ENCODE peak calls at places on chromosomes 6 and 20, in eight cellular contexts. One of them, this sample, is unnamed.
A peak's percentile ranks its signal among the peaks of the same experiment; 100 is the strongest.

GRCh38 chr6:37006793-37007339 is 1.4 kb downstream of the FGD2 start:
- DNase-seq in prostate gland: no peak
- DNase-seq in progenitor cell of endocrine pancreas: no peak
- DNase-seq in stimulated activated effector memory CD8-positive, alpha-beta T cell treated with anti-CD3 and anti-CD28 coated beads, Interleukin-12 subunit alpha, Interleukin-12 subunit beta, amount 100 ng/mL, for 72 hours: no peak
- DNase-seq in NCI-H1436 treated with DMSO at 0.1 percent for 48 hours: no peak
- DNase-seq in activated CD8-positive, alpha-beta memory T cell treated with anti-CD3 and anti-CD28 coated beads for 48 hours: no peak
- DNase-seq in smooth muscle cell of the brain vasculature: no peak
- DNase-seq in tibial nerve: no peak
- DNase-seq in this sample: no peak

GRCh38 chr6:107124934-107125348 is 9.6 kb upstream of the BEND3 start:
- DNase-seq in progenitor cell of endocrine pancreas: no peak
- DNase-seq in stimulated activated effector memory CD8-positive, alpha-beta T cell treated with anti-CD3 and anti-CD28 coated beads, Interleukin-12 subunit alpha, Interleukin-12 subunit beta, amount 100 ng/mL, for 72 hours: no peak
- DNase-seq in activated CD8-positive, alpha-beta memory T cell treated with anti-CD3 and anti-CD28 coated beads for 48 hours: no peak
- DNase-seq in prostate gland: no peak
- DNase-seq in NCI-H1436 treated with DMSO at 0.1 percent for 48 hours: no peak
- DNase-seq in tibial nerve: no peak
- DNase-seq in smooth muscle cell of the brain vasculature: no peak
- DNase-seq in this sample: no peak

GRCh38 chr6:126724821-126725220 is 384.9 kb downstream of the CENPW start:
- DNase-seq in NCI-H1436 treated with DMSO at 0.1 percent for 48 hours: no peak
- DNase-seq in activated CD8-positive, alpha-beta memory T cell treated with anti-CD3 and anti-CD28 coated beads for 48 hours: no peak
- DNase-seq in progenitor cell of endocrine pancreas: no peak
- DNase-seq in stimulated activated effector memory CD8-positive, alpha-beta T cell treated with anti-CD3 and anti-CD28 coated beads, Interleukin-12 subunit alpha, Interleukin-12 subunit beta, amount 100 ng/mL, for 72 hours: no peak
- DNase-seq in prostate gland: no peak
- DNase-seq in smooth muscle cell of the brain vasculature: no peak
- DNase-seq in tibial nerve: no peak
- DNase-seq in this sample: no peak

GRCh38 chr6:106199998-106200397 is 113.9 kb downstream of the PRDM1 start:
- DNase-seq in stimulated activated effector memory CD8-positive, alpha-beta T cell treated with anti-CD3 and anti-CD28 coated beads, Interleukin-12 subunit alpha, Interleukin-12 subunit beta, amount 100 ng/mL, for 72 hours: no peak
- DNase-seq in progenitor cell of endocrine pancreas: no peak
- DNase-seq in prostate gland: no peak
- DNase-seq in NCI-H1436 treated with DMSO at 0.1 percent for 48 hours: no peak
- DNase-seq in activated CD8-positive, alpha-beta memory T cell treated with anti-CD3 and anti-CD28 coated beads for 48 hours: no peak
- DNase-seq in tibial nerve: no peak
- DNase-seq in smooth muscle cell of the brain vasculature: no peak
- DNase-seq in this sample: no peak

GRCh38 chr6:118781897-118782296 is 112.1 kb upstream of the ASF1A start:
- DNase-seq in tibial nerve: no peak
- DNase-seq in prostate gland: no peak
- DNase-seq in NCI-H1436 treated with DMSO at 0.1 percent for 48 hours: no peak
- DNase-seq in progenitor cell of endocrine pancreas: no peak
- DNase-seq in stimulated activated effector memory CD8-positive, alpha-beta T cell treated with anti-CD3 and anti-CD28 coated beads, Interleukin-12 subunit alpha, Interleukin-12 subunit beta, amount 100 ng/mL, for 72 hours: no peak
- DNase-seq in smooth muscle cell of the brain vasculature: no peak
- DNase-seq in activated CD8-positive, alpha-beta memory T cell treated with anti-CD3 and anti-CD28 coated beads for 48 hours: no peak
- DNase-seq in this sample: no peak

GRCh38 chr20:1535420-1536175 is 21.9 kb downstream of the SIRPD start:
- DNase-seq in activated CD8-positive, alpha-beta memory T cell treated with anti-CD3 and anti-CD28 coated beads for 48 hours: no peak
- DNase-seq in tibial nerve: no peak
- DNase-seq in prostate gland: no peak
- DNase-seq in NCI-H1436 treated with DMSO at 0.1 percent for 48 hours: no peak
- DNase-seq in smooth muscle cell of the brain vasculature: no peak
- DNase-seq in stimulated activated effector memory CD8-positive, alpha-beta T cell treated with anti-CD3 and anti-CD28 coated beads, Interleukin-12 subunit alpha, Interleukin-12 subunit beta, amount 100 ng/mL, for 72 hours: no peak
- DNase-seq in progenitor cell of endocrine pancreas: no peak
- DNase-seq in this sample: no peak

GRCh38 chr20:38007526-38007925 is 25.7 kb downstream of the TTI1 start:
- DNase-seq in prostate gland: no peak
- DNase-seq in smooth muscle cell of the brain vasculature: no peak
- DNase-seq in stimulated activated effector memory CD8-positive, alpha-beta T cell treated with anti-CD3 and anti-CD28 coated beads, Interleukin-12 subunit alpha, Interleukin-12 subunit beta, amount 100 ng/mL, for 72 hours: no peak
- DNase-seq in progenitor cell of endocrine pancreas: no peak
- DNase-seq in activated CD8-positive, alpha-beta memory T cell treated with anti-CD3 and anti-CD28 coated beads for 48 hours: no peak
- DNase-seq in NCI-H1436 treated with DMSO at 0.1 percent for 48 hours: no peak
- DNase-seq in tibial nerve: no peak
- DNase-seq in this sample: no peak

GRCh38 chr6:4129446-4129845 is 5.9 kb downstream of the ECI2 start:
- DNase-seq in stimulated activated effector memory CD8-positive, alpha-beta T cell treated with anti-CD3 and anti-CD28 coated beads, Interleukin-12 subunit alpha, Interleukin-12 subunit beta, amount 100 ng/mL, for 72 hours: no peak
- DNase-seq in NCI-H1436 treated with DMSO at 0.1 percent for 48 hours: no peak
- DNase-seq in progenitor cell of endocrine pancreas: no peak
- DNase-seq in smooth muscle cell of the brain vasculature: no peak
- DNase-seq in tibial nerve: no peak
- DNase-seq in prostate gland: no peak
- DNase-seq in activated CD8-positive, alpha-beta memory T cell treated with anti-CD3 and anti-CD28 coated beads for 48 hours: no peak
- DNase-seq in this sample: no peak

GRCh38 chr6:89298680-89299450 is 16.2 kb downstream of the GABRR2 start:
- DNase-seq in NCI-H1436 treated with DMSO at 0.1 percent for 48 hours: no peak
- DNase-seq in progenitor cell of endocrine pancreas: no peak
- DNase-seq in stimulated activated effector memory CD8-positive, alpha-beta T cell treated with anti-CD3 and anti-CD28 coated beads, Interleukin-12 subunit alpha, Interleukin-12 subunit beta, amount 100 ng/mL, for 72 hours: no peak
- DNase-seq in tibial nerve: no peak
- DNase-seq in activated CD8-positive, alpha-beta memory T cell treated with anti-CD3 and anti-CD28 coated beads for 48 hours: no peak
- DNase-seq in prostate gland: no peak
- DNase-seq in smooth muscle cell of the brain vasculature: no peak
- DNase-seq in this sample: no peak

GRCh38 chr6:90351696-90352095 is 55.1 kb upstream of the BACH2 start:
- DNase-seq in tibial nerve: no peak
- DNase-seq in prostate gland: no peak
- DNase-seq in progenitor cell of endocrine pancreas: no peak
- DNase-seq in NCI-H1436 treated with DMSO at 0.1 percent for 48 hours: no peak
- DNase-seq in smooth muscle cell of the brain vasculature: no peak
- DNase-seq in activated CD8-positive, alpha-beta memory T cell treated with anti-CD3 and anti-CD28 coated beads for 48 hours: no peak
- DNase-seq in stimulated activated effector memory CD8-positive, alpha-beta T cell treated with anti-CD3 and anti-CD28 coated beads, Interleukin-12 subunit alpha, Interleukin-12 subunit beta, amount 100 ng/mL, for 72 hours: no peak
- DNase-seq in this sample: no peak

GRCh38 chr6:36697481-36697903 is at the start of gene RAB44:
- DNase-seq in prostate gland: no peak
- DNase-seq in activated CD8-positive, alpha-beta memory T cell treated with anti-CD3 and anti-CD28 coated beads for 48 hours: no peak
- DNase-seq in NCI-H1436 treated with DMSO at 0.1 percent for 48 hours: no peak
- DNase-seq in smooth muscle cell of the brain vasculature: no peak
- DNase-seq in stimulated activated effector memory CD8-positive, alpha-beta T cell treated with anti-CD3 and anti-CD28 coated beads, Interleukin-12 subunit alpha, Interleukin-12 subunit beta, amount 100 ng/mL, for 72 hours: no peak
- DNase-seq in progenitor cell of endocrine pancreas: no peak
- DNase-seq in tibial nerve: no peak
- DNase-seq in this sample: no peak

GRCh38 chr6:160221918-160222317 is 36.7 kb downstream of the SLC22A2 start:
- DNase-seq in stimulated activated effector memory CD8-positive, alpha-beta T cell treated with anti-CD3 and anti-CD28 coated beads, Interleukin-12 subunit alpha, Interleukin-12 subunit beta, amount 100 ng/mL, for 72 hours: no peak
- DNase-seq in activated CD8-positive, alpha-beta memory T cell treated with anti-CD3 and anti-CD28 coated beads for 48 hours: no peak
- DNase-seq in progenitor cell of endocrine pancreas: no peak
- DNase-seq in smooth muscle cell of the brain vasculature: no peak
- DNase-seq in NCI-H1436 treated with DMSO at 0.1 percent for 48 hours: no peak
- DNase-seq in prostate gland: no peak
- DNase-seq in tibial nerve: no peak
- DNase-seq in this sample: no peak

GRCh38 chr6:89357390-89357789 is 4.9 kb upstream of the UBE2J1 start:
- DNase-seq in stimulated activated effector memory CD8-positive, alpha-beta T cell treated with anti-CD3 and anti-CD28 coated beads, Interleukin-12 subunit alpha, Interleukin-12 subunit beta, amount 100 ng/mL, for 72 hours: no peak
- DNase-seq in NCI-H1436 treated with DMSO at 0.1 percent for 48 hours: no peak
- DNase-seq in activated CD8-positive, alpha-beta memory T cell treated with anti-CD3 and anti-CD28 coated beads for 48 hours: no peak
- DNase-seq in progenitor cell of endocrine pancreas: no peak
- DNase-seq in tibial nerve: no peak
- DNase-seq in smooth muscle cell of the brain vasculature: no peak
- DNase-seq in prostate gland: no peak
- DNase-seq in this sample: no peak

GRCh38 chr6:22149501-22150490 is 147.0 kb downstream of the PRL start:
- DNase-seq in activated CD8-positive, alpha-beta memory T cell treated with anti-CD3 and anti-CD28 coated beads for 48 hours: no peak
- DNase-seq in stimulated activated effector memory CD8-positive, alpha-beta T cell treated with anti-CD3 and anti-CD28 coated beads, Interleukin-12 subunit alpha, Interleukin-12 subunit beta, amount 100 ng/mL, for 72 hours: no peak
- DNase-seq in prostate gland: no peak
- DNase-seq in smooth muscle cell of the brain vasculature: no peak
- DNase-seq in tibial nerve: no peak
- DNase-seq in NCI-H1436 treated with DMSO at 0.1 percent for 48 hours: peak; percentile 62
- DNase-seq in progenitor cell of endocrine pancreas: no peak
- DNase-seq in this sample: no peak

GRCh38 chr6:35777356-35778102 is 1.1 kb downstream of the CLPSL2 start:
- DNase-seq in NCI-H1436 treated with DMSO at 0.1 percent for 48 hours: no peak
- DNase-seq in smooth muscle cell of the brain vasculature: no peak
- DNase-seq in activated CD8-positive, alpha-beta memory T cell treated with anti-CD3 and anti-CD28 coated beads for 48 hours: no peak
- DNase-seq in stimulated activated effector memory CD8-positive, alpha-beta T cell treated with anti-CD3 and anti-CD28 coated beads, Interleukin-12 subunit alpha, Interleukin-12 subunit beta, amount 100 ng/mL, for 72 hours: no peak
- DNase-seq in prostate gland: no peak
- DNase-seq in progenitor cell of endocrine pancreas: no peak
- DNase-seq in tibial nerve: no peak
- DNase-seq in this sample: peak; percentile 57

GRCh38 chr6:32845381-32845884 is 1.6 kb upstream of the PSMB8 start:
- DNase-seq in activated CD8-positive, alpha-beta memory T cell treated with anti-CD3 and anti-CD28 coated beads for 48 hours: no peak
- DNase-seq in tibial nerve: no peak
- DNase-seq in prostate gland: no peak
- DNase-seq in NCI-H1436 treated with DMSO at 0.1 percent for 48 hours: no peak
- DNase-seq in smooth muscle cell of the brain vasculature: no peak
- DNase-seq in progenitor cell of endocrine pancreas: no peak
- DNase-seq in stimulated activated effector memory CD8-positive, alpha-beta T cell treated with anti-CD3 and anti-CD28 coated beads, Interleukin-12 subunit alpha, Interleukin-12 subunit beta, amount 100 ng/mL, for 72 hours: no peak
- DNase-seq in this sample: no peak

GRCh38 chr6:138724015-138724414 is 49.6 kb upstream of the CCDC28A start:
- DNase-seq in NCI-H1436 treated with DMSO at 0.1 percent for 48 hours: no peak
- DNase-seq in progenitor cell of endocrine pancreas: no peak
- DNase-seq in prostate gland: no peak
- DNase-seq in tibial nerve: peak; percentile 13
- DNase-seq in activated CD8-positive, alpha-beta memory T cell treated with anti-CD3 and anti-CD28 coated beads for 48 hours: no peak
- DNase-seq in stimulated activated effector memory CD8-positive, alpha-beta T cell treated with anti-CD3 and anti-CD28 coated beads, Interleukin-12 subunit alpha, Interleukin-12 subunit beta, amount 100 ng/mL, for 72 hours: no peak
- DNase-seq in smooth muscle cell of the brain vasculature: no peak
- DNase-seq in this sample: peak; percentile 3

GRCh38 chr6:1774541-1774940 is 164.8 kb downstream of the FOXC1 start:
- DNase-seq in stimulated activated effector memory CD8-positive, alpha-beta T cell treated with anti-CD3 and anti-CD28 coated beads, Interleukin-12 subunit alpha, Interleukin-12 subunit beta, amount 100 ng/mL, for 72 hours: no peak
- DNase-seq in smooth muscle cell of the brain vasculature: no peak
- DNase-seq in NCI-H1436 treated with DMSO at 0.1 percent for 48 hours: no peak
- DNase-seq in tibial nerve: no peak
- DNase-seq in prostate gland: no peak
- DNase-seq in activated CD8-positive, alpha-beta memory T cell treated with anti-CD3 and anti-CD28 coated beads for 48 hours: no peak
- DNase-seq in progenitor cell of endocrine pancreas: no peak
- DNase-seq in this sample: no peak

GRCh38 chr6:128882991-128883571 is at the start of gene LAMA2:
- DNase-seq in progenitor cell of endocrine pancreas: peak; percentile 50
- DNase-seq in smooth muscle cell of the brain vasculature: peak; percentile 72
- DNase-seq in prostate gland: peak; percentile 37
- DNase-seq in tibial nerve: peak; percentile 76
- DNase-seq in stimulated activated effector memory CD8-positive, alpha-beta T cell treated with anti-CD3 and anti-CD28 coated beads, Interleukin-12 subunit alpha, Interleukin-12 subunit beta, amount 100 ng/mL, for 72 hours: no peak
- DNase-seq in activated CD8-positive, alpha-beta memory T cell treated with anti-CD3 and anti-CD28 coated beads for 48 hours: no peak
- DNase-seq in NCI-H1436 treated with DMSO at 0.1 percent for 48 hours: no peak
- DNase-seq in this sample: no peak

GRCh38 chr6:106511274-106512047 is 117.8 kb downstream of the RTN4IP1 start:
- DNase-seq in NCI-H1436 treated with DMSO at 0.1 percent for 48 hours: no peak
- DNase-seq in prostate gland: peak; percentile 28
- DNase-seq in stimulated activated effector memory CD8-positive, alpha-beta T cell treated with anti-CD3 and anti-CD28 coated beads, Interleukin-12 subunit alpha, Interleukin-12 subunit beta, amount 100 ng/mL, for 72 hours: no peak
- DNase-seq in progenitor cell of endocrine pancreas: no peak
- DNase-seq in smooth muscle cell of the brain vasculature: no peak
- DNase-seq in tibial nerve: no peak
- DNase-seq in activated CD8-positive, alpha-beta memory T cell treated with anti-CD3 and anti-CD28 coated beads for 48 hours: no peak
- DNase-seq in this sample: peak; percentile 19

GRCh38 chr6:14584450-14584849 is 466.9 kb downstream of the CD83 start:
- DNase-seq in stimulated activated effector memory CD8-positive, alpha-beta T cell treated with anti-CD3 and anti-CD28 coated beads, Interleukin-12 subunit alpha, Interleukin-12 subunit beta, amount 100 ng/mL, for 72 hours: no peak
- DNase-seq in prostate gland: no peak
- DNase-seq in activated CD8-positive, alpha-beta memory T cell treated with anti-CD3 and anti-CD28 coated beads for 48 hours: no peak
- DNase-seq in smooth muscle cell of the brain vasculature: no peak
- DNase-seq in tibial nerve: no peak
- DNase-seq in progenitor cell of endocrine pancreas: no peak
- DNase-seq in NCI-H1436 treated with DMSO at 0.1 percent for 48 hours: no peak
- DNase-seq in this sample: no peak

GRCh38 chr6:29656157-29656556 is 735 bp upstream of the MOG start:
- DNase-seq in prostate gland: no peak
- DNase-seq in NCI-H1436 treated with DMSO at 0.1 percent for 48 hours: no peak
- DNase-seq in smooth muscle cell of the brain vasculature: no peak
- DNase-seq in progenitor cell of endocrine pancreas: no peak
- DNase-seq in stimulated activated effector memory CD8-positive, alpha-beta T cell treated with anti-CD3 and anti-CD28 coated beads, Interleukin-12 subunit alpha, Interleukin-12 subunit beta, amount 100 ng/mL, for 72 hours: no peak
- DNase-seq in activated CD8-positive, alpha-beta memory T cell treated with anti-CD3 and anti-CD28 coated beads for 48 hours: no peak
- DNase-seq in tibial nerve: no peak
- DNase-seq in this sample: no peak

GRCh38 chr20:6802227-6802626 is 34.7 kb downstream of the BMP2 start:
- DNase-seq in activated CD8-positive, alpha-beta memory T cell treated with anti-CD3 and anti-CD28 coated beads for 48 hours: no peak
- DNase-seq in smooth muscle cell of the brain vasculature: no peak
- DNase-seq in stimulated activated effector memory CD8-positive, alpha-beta T cell treated with anti-CD3 and anti-CD28 coated beads, Interleukin-12 subunit alpha, Interleukin-12 subunit beta, amount 100 ng/mL, for 72 hours: no peak
- DNase-seq in tibial nerve: no peak
- DNase-seq in progenitor cell of endocrine pancreas: no peak
- DNase-seq in prostate gland: no peak
- DNase-seq in NCI-H1436 treated with DMSO at 0.1 percent for 48 hours: no peak
- DNase-seq in this sample: no peak

GRCh38 chr6:36373368-36374009 is 14.0 kb downstream of the ETV7 start:
- DNase-seq in stimulated activated effector memory CD8-positive, alpha-beta T cell treated with anti-CD3 and anti-CD28 coated beads, Interleukin-12 subunit alpha, Interleukin-12 subunit beta, amount 100 ng/mL, for 72 hours: no peak
- DNase-seq in NCI-H1436 treated with DMSO at 0.1 percent for 48 hours: no peak
- DNase-seq in smooth muscle cell of the brain vasculature: no peak
- DNase-seq in prostate gland: no peak
- DNase-seq in progenitor cell of endocrine pancreas: no peak
- DNase-seq in tibial nerve: no peak
- DNase-seq in activated CD8-positive, alpha-beta memory T cell treated with anti-CD3 and anti-CD28 coated beads for 48 hours: no peak
- DNase-seq in this sample: peak; percentile 57

GRCh38 chr6:11653028-11653583 is 115.6 kb downstream of the TMEM170B start:
- DNase-seq in tibial nerve: no peak
- DNase-seq in progenitor cell of endocrine pancreas: no peak
- DNase-seq in activated CD8-positive, alpha-beta memory T cell treated with anti-CD3 and anti-CD28 coated beads for 48 hours: no peak
- DNase-seq in smooth muscle cell of the brain vasculature: no peak
- DNase-seq in stimulated activated effector memory CD8-positive, alpha-beta T cell treated with anti-CD3 and anti-CD28 coated beads, Interleukin-12 subunit alpha, Interleukin-12 subunit beta, amount 100 ng/mL, for 72 hours: no peak
- DNase-seq in prostate gland: no peak
- DNase-seq in NCI-H1436 treated with DMSO at 0.1 percent for 48 hours: no peak
- DNase-seq in this sample: no peak

GRCh38 chr6:3628143-3628840 is 123.2 kb downstream of the PXDC1 start:
- DNase-seq in tibial nerve: no peak
- DNase-seq in stimulated activated effector memory CD8-positive, alpha-beta T cell treated with anti-CD3 and anti-CD28 coated beads, Interleukin-12 subunit alpha, Interleukin-12 subunit beta, amount 100 ng/mL, for 72 hours: no peak
- DNase-seq in NCI-H1436 treated with DMSO at 0.1 percent for 48 hours: no peak
- DNase-seq in smooth muscle cell of the brain vasculature: no peak
- DNase-seq in activated CD8-positive, alpha-beta memory T cell treated with anti-CD3 and anti-CD28 coated beads for 48 hours: no peak
- DNase-seq in prostate gland: peak; percentile 18
- DNase-seq in progenitor cell of endocrine pancreas: no peak
- DNase-seq in this sample: no peak

GRCh38 chr6:147752686-147753418 is 244.4 kb downstream of the SAMD5 start:
- DNase-seq in tibial nerve: no peak
- DNase-seq in NCI-H1436 treated with DMSO at 0.1 percent for 48 hours: no peak
- DNase-seq in progenitor cell of endocrine pancreas: no peak
- DNase-seq in smooth muscle cell of the brain vasculature: no peak
- DNase-seq in activated CD8-positive, alpha-beta memory T cell treated with anti-CD3 and anti-CD28 coated beads for 48 hours: no peak
- DNase-seq in stimulated activated effector memory CD8-positive, alpha-beta T cell treated with anti-CD3 and anti-CD28 coated beads, Interleukin-12 subunit alpha, Interleukin-12 subunit beta, amount 100 ng/mL, for 72 hours: no peak
- DNase-seq in prostate gland: no peak
- DNase-seq in this sample: no peak

GRCh38 chr6:163342571-163343539 is 71.7 kb upstream of the QKI start:
- DNase-seq in progenitor cell of endocrine pancreas: no peak
- DNase-seq in smooth muscle cell of the brain vasculature: no peak
- DNase-seq in activated CD8-positive, alpha-beta memory T cell treated with anti-CD3 and anti-CD28 coated beads for 48 hours: no peak
- DNase-seq in tibial nerve: no peak
- DNase-seq in prostate gland: no peak
- DNase-seq in NCI-H1436 treated with DMSO at 0.1 percent for 48 hours: no peak
- DNase-seq in stimulated activated effector memory CD8-positive, alpha-beta T cell treated with anti-CD3 and anti-CD28 coated beads, Interleukin-12 subunit alpha, Interleukin-12 subunit beta, amount 100 ng/mL, for 72 hours: no peak
- DNase-seq in this sample: no peak

GRCh38 chr6:44226368-44227137 is 3.2 kb downstream of the SLC29A1 start:
- DNase-seq in activated CD8-positive, alpha-beta memory T cell treated with anti-CD3 and anti-CD28 coated beads for 48 hours: no peak
- DNase-seq in tibial nerve: no peak
- DNase-seq in stimulated activated effector memory CD8-positive, alpha-beta T cell treated with anti-CD3 and anti-CD28 coated beads, Interleukin-12 subunit alpha, Interleukin-12 subunit beta, amount 100 ng/mL, for 72 hours: no peak
- DNase-seq in prostate gland: no peak
- DNase-seq in progenitor cell of endocrine pancreas: no peak
- DNase-seq in NCI-H1436 treated with DMSO at 0.1 percent for 48 hours: no peak
- DNase-seq in smooth muscle cell of the brain vasculature: no peak
- DNase-seq in this sample: no peak

GRCh38 chr6:110233769-110234374 is 53.6 kb downstream of the CDC40 start:
- DNase-seq in prostate gland: no peak
- DNase-seq in stimulated activated effector memory CD8-positive, alpha-beta T cell treated with anti-CD3 and anti-CD28 coated beads, Interleukin-12 subunit alpha, Interleukin-12 subunit beta, amount 100 ng/mL, for 72 hours: no peak
- DNase-seq in tibial nerve: no peak
- DNase-seq in NCI-H1436 treated with DMSO at 0.1 percent for 48 hours: no peak
- DNase-seq in smooth muscle cell of the brain vasculature: no peak
- DNase-seq in progenitor cell of endocrine pancreas: no peak
- DNase-seq in activated CD8-positive, alpha-beta memory T cell treated with anti-CD3 and anti-CD28 coated beads for 48 hours: no peak
- DNase-seq in this sample: no peak

GRCh38 chr6:89745728-89746127 is 73.9 kb downstream of the MDN1 start:
- DNase-seq in prostate gland: no peak
- DNase-seq in progenitor cell of endocrine pancreas: no peak
- DNase-seq in smooth muscle cell of the brain vasculature: no peak
- DNase-seq in activated CD8-positive, alpha-beta memory T cell treated with anti-CD3 and anti-CD28 coated beads for 48 hours: no peak
- DNase-seq in stimulated activated effector memory CD8-positive, alpha-beta T cell treated with anti-CD3 and anti-CD28 coated beads, Interleukin-12 subunit alpha, Interleukin-12 subunit beta, amount 100 ng/mL, for 72 hours: no peak
- DNase-seq in tibial nerve: no peak
- DNase-seq in NCI-H1436 treated with DMSO at 0.1 percent for 48 hours: no peak
- DNase-seq in this sample: no peak

GRCh38 chr6:48426636-48427035 is 315.6 kb upstream of the PTCHD4 start:
- DNase-seq in prostate gland: no peak
- DNase-seq in tibial nerve: no peak
- DNase-seq in stimulated activated effector memory CD8-positive, alpha-beta T cell treated with anti-CD3 and anti-CD28 coated beads, Interleukin-12 subunit alpha, Interleukin-12 subunit beta, amount 100 ng/mL, for 72 hours: no peak
- DNase-seq in NCI-H1436 treated with DMSO at 0.1 percent for 48 hours: no peak
- DNase-seq in activated CD8-positive, alpha-beta memory T cell treated with anti-CD3 and anti-CD28 coated beads for 48 hours: no peak
- DNase-seq in smooth muscle cell of the brain vasculature: no peak
- DNase-seq in progenitor cell of endocrine pancreas: no peak
- DNase-seq in this sample: no peak

GRCh38 chr6:85920782-85921181 is 278.1 kb upstream of the SYNCRIP start:
- DNase-seq in stimulated activated effector memory CD8-positive, alpha-beta T cell treated with anti-CD3 and anti-CD28 coated beads, Interleukin-12 subunit alpha, Interleukin-12 subunit beta, amount 100 ng/mL, for 72 hours: no peak
- DNase-seq in tibial nerve: no peak
- DNase-seq in progenitor cell of endocrine pancreas: no peak
- DNase-seq in activated CD8-positive, alpha-beta memory T cell treated with anti-CD3 and anti-CD28 coated beads for 48 hours: no peak
- DNase-seq in NCI-H1436 treated with DMSO at 0.1 percent for 48 hours: no peak
- DNase-seq in smooth muscle cell of the brain vasculature: no peak
- DNase-seq in prostate gland: peak; percentile 69
- DNase-seq in this sample: no peak

GRCh38 chr6:56649782-56650181 is 7.1 kb upstream of the DST start:
- DNase-seq in smooth muscle cell of the brain vasculature: no peak
- DNase-seq in tibial nerve: no peak
- DNase-seq in stimulated activated effector memory CD8-positive, alpha-beta T cell treated with anti-CD3 and anti-CD28 coated beads, Interleukin-12 subunit alpha, Interleukin-12 subunit beta, amount 100 ng/mL, for 72 hours: no peak
- DNase-seq in prostate gland: no peak
- DNase-seq in NCI-H1436 treated with DMSO at 0.1 percent for 48 hours: no peak
- DNase-seq in activated CD8-positive, alpha-beta memory T cell treated with anti-CD3 and anti-CD28 coated beads for 48 hours: no peak
- DNase-seq in progenitor cell of endocrine pancreas: no peak
- DNase-seq in this sample: no peak